ENCODE peak calls at places on chromosomes 6 and 20, in nine cellular contexts. I is ovary, U is GM23248, H is HCT116, C is cardiac muscle cell, O is ascending aorta, W is left lung, S is tibial artery, F is mucosa of descending colon. Z is an unnamed sample.

GRCh38 chr20:62552613-62553012 is 76.8 kb upstream of the GATA5 start:
- DNase-seq in I (no peak), U (no peak), H (no peak), C (no peak), O (no peak), W (no peak), S (no peak), F (no peak), Z (no peak)

GRCh38 chr6:17820055-17820454 is 113.3 kb upstream of the NUP153 start:
- DNase-seq in I (no peak), U (no peak), H (no peak), C (no peak), O (no peak), W (no peak), S (no peak), F (no peak), Z (no peak)

GRCh38 chr6:56887086-56887485 is 67.8 kb upstream of the BEND6 start:
- DNase-seq in I (no peak), U (no peak), H (no peak), C (no peak), O (no peak), W (no peak), S (no peak), F (no peak), Z (no peak)

GRCh38 chr6:53959717-53960116 is 151.5 kb upstream of the MLIP start:
- DNase-seq in I (no peak), U (peak; percentile 49), H (no peak), C (no peak), O (no peak), W (no peak), S (no peak), F (no peak), Z (no peak)

GRCh38 chr20:19658137-19658536 is 99.9 kb upstream of the RIN2 start:
- DNase-seq in I (no peak), U (no peak), H (no peak), C (no peak), O (no peak), W (no peak), S (no peak), F (peak; percentile 31), Z (no peak)

GRCh38 chr6:39330476-39330875 is 8.0 kb upstream of the KCNK16 start:
- DNase-seq in I (no peak), U (no peak), H (no peak), C (no peak), O (no peak), W (no peak), S (no peak), F (no peak), Z (no peak)

GRCh38 chr6:116476021-116476678 is 15.0 kb downstream of the CALHM6 start:
- DNase-seq in I (no peak), U (no peak), H (no peak), C (no peak), O (no peak), W (no peak), S (no peak), F (no peak), Z (peak; percentile 44)

GRCh38 chr20:46070215-46070910 is 19.4 kb downstream of the NCOA5 start:
- DNase-seq in I (no peak), U (peak; percentile 69), H (no peak), C (peak; percentile 78), O (no peak), W (no peak), S (no peak), F (no peak), Z (no peak)

GRCh38 chr20:60101201-60101893 is 143.1 kb downstream of the CDH26 start:
- DNase-seq in I (no peak), U (no peak), H (no peak), C (no peak), O (no peak), W (no peak), S (no peak), F (no peak), Z (no peak)

GRCh38 chr20:60104980-60105379 is 146.8 kb downstream of the CDH26 start:
- DNase-seq in I (no peak), U (no peak), H (no peak), C (no peak), O (no peak), W (no peak), S (no peak), F (no peak), Z (no peak)

GRCh38 chr20:60102665-60103210 is 144.5 kb downstream of the CDH26 start:
- DNase-seq in I (no peak), U (no peak), H (no peak), C (no peak), O (no peak), W (no peak), S (no peak), F (no peak), Z (no peak)

GRCh38 chr20:60100780-60101179 is 142.6 kb downstream of the CDH26 start:
- DNase-seq in I (no peak), U (no peak), H (no peak), C (no peak), O (no peak), W (no peak), S (no peak), F (no peak), Z (no peak)

DNA sequence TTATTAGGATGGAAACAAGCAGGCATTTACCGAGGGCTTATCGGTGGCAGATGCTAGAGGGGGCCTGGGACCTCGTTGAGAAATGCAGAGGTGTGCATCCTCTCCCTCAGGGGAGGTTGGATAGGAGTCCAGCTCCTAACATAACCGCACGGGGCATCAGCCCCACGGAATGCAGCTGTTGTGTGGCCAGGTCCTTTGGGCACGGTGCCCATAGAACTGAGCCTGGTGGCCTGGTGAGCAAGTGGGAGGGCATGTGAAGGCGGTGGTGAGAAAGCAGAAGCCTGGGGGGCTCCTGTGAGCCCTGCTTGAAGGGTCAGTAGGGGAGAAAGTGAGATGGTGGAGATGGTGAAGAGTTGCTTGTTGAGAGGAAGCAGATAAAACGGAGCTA is 143.7 kb downstream of the CDH26 start:
- DNase-seq in I (no peak), U (no peak), H (no peak), C (no peak), O (no peak), W (no peak), S (no peak), F (no peak), Z (no peak)
- H3K4me1 ChIP-seq in I (no peaks in the 10 kb centered on the region), U (no peaks in the 10 kb centered on the region), H (no peaks in the 10 kb centered on the region), C (no peaks in the 10 kb centered on the region), O (no peaks in the 10 kb centered on the region), W (no peaks in the 10 kb centered on the region), S (no peaks in the 10 kb centered on the region), F (no peaks in the 10 kb centered on the region), Z (peaks cover 3% of the 10 kb centered on the region)

GRCh38 chr20:44932916-44933315 is 23.1 kb downstream of the PABPC1L start:
- DNase-seq in I (no peak), U (no peak), H (no peak), C (no peak), O (no peak), W (no peak), S (no peak), F (no peak), Z (no peak)

GRCh38 chr20:44931911-44932310 is 22.1 kb downstream of the PABPC1L start:
- DNase-seq in I (no peak), U (no peak), H (no peak), C (no peak), O (no peak), W (no peak), S (no peak), F (no peak), Z (no peak)

GRCh38 chr20:44924526-44924925 is 14.7 kb downstream of the PABPC1L start:
- DNase-seq in I (no peak), U (no peak), H (no peak), C (peak; percentile 39), O (no peak), W (no peak), S (no peak), F (no peak), Z (no peak)

GRCh38 chr20:44930517-44931168 is 20.8 kb downstream of the PABPC1L start:
- DNase-seq in I (no peak), U (no peak), H (no peak), C (no peak), O (no peak), W (no peak), S (no peak), F (no peak), Z (no peak)

DNA sequence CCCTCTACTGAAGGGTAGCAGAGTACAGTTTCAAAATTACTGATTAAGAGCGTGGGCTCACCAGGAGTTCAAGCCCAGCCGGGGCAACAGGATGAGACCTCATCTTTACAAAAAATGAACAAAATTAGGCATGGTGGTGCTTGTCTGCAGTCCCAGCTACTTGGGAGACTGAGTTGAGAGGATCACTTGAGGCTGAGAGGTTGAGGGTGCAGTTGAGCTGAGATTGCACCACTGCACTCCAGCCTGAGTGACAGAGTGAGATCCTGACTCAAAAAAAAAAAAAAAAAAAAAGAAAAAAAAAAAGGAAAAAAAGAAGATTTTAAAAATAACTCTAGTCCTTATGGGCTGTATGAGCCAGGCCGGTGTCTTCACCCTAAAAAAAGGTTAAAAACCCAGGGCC is 18.7 kb downstream of the PABPC1L start:
- DNase-seq in I (no peak), U (no peak), H (no peak), C (no peak), O (no peak), W (no peak), S (no peak), F (no peak), Z (no peak)
- H3K4me3 ChIP-seq in I (no peak overlapping the region), U (no peak overlapping the region), H (no peak overlapping the region), C (no peak overlapping the region), O (no peak overlapping the region), W (no peak overlapping the region), S (no peak overlapping the region), F (no peak overlapping the region), Z (no peak overlapping the region)

DNA sequence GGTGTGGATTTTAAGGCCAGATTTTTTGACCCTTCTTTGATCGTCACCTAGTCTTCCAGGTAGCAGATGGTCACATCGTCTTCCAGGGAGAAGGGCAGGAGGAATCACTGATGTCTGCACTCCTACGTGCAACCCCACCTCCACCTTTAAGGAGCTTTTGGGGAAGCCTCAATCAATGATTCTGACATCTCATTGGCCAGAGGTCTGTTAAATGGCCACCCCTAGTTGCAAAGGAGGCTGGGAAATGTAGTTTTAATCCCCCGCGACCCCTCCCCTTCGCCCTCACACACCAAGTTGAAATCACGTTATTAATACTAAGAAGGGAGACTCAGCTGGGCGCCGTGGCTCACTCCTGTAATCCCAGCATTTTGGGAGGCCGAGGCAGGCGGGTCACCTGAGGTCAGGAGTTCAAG is 151.4 kb downstream of the BCAS1 start:
- DNase-seq in I (no peak), U (no peak), H (no peak), C (no peak), O (no peak), W (no peak), S (no peak), F (no peak), Z (no peak)
- H3K4me1 ChIP-seq in I (peaks cover 11% of the 10 kb centered on the region), U (peaks cover 55% of the 10 kb centered on the region), H (peaks cover 9% of the 10 kb centered on the region), C (peaks cover 28% of the 10 kb centered on the region), O (peaks cover 33% of the 10 kb centered on the region), W (peaks cover 10% of the 10 kb centered on the region), S (peaks cover 4% of the 10 kb centered on the region), F (peaks cover 28% of the 10 kb centered on the region), Z (peaks cover 15% of the 10 kb centered on the region)

DNA sequence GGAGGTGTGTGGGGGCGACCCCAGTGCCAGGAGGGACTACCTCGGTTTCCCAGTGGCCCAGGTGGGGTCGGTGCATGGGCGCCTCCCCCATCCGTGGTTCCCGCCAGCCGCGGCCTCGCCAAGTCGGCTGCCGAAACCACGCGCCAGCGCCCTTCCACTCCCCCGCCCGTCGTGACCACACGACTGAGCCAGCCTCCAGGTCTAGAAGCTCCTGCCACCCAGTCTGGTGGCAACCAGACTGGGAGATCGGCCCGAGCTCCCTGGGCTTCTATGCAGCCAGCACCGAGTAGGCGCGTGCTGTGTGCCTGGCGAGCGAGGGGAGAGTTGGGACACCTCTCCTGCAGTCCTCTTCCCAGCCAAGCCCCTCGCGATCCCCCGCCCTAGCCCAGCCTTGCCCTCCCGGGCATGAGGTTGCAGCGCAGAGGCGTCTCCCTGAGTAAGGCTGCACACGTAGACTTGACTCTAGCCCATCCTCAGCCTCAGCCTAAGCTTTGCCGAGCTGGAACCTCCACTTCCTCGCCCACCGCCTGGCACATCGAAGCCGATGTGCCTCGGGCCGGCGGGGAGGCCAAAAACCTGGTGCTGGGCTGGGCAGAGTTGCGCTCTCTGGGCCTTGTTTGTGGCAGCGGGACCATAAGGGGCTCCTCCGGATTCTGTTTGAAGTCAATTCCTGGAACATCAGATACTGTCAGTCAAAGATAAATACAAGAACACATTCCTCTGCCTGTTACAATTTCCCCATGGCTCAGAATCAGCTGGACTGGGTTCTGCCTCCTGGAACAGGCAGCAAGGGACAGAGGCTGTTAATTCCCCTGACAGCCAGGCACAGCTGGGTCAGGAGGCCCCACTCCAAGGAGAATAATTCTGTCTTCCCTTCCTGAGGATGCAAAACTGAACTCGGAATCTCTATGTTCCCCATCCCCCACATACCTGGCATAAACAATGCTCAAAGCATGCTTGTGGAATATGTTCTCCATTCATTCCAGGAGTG is 1.5 kb upstream of the CPNE5 start:
- DNase-seq in I (peak; percentile 60), U (peak; percentile 74), H (no peak), C (peak; percentile 39), O (no peak), W (no peak), S (no peak), F (no peak), Z (peak; percentile 8)
- H3K4me3 ChIP-seq in I (peak overlapping the region; percentile 45), U (peak overlapping the region; percentile 62), H (no peak overlapping the region), C (peak overlapping the region; percentile 64), O (peak overlapping the region; percentile 79), W (peak overlapping the region; percentile 29), S (peak overlapping the region; percentile 48), F (no peak overlapping the region), Z (no peak overlapping the region)